ENCODE peak calls at places on chromosomes 13 and 19, in nine cellular contexts. W, K, E, L, V, C, T, Z and I are unnamed samples.

GRCh38 chr19:4494691-4495064 is 22.6 kb downstream of the HDGFL2 start:
- DNase-seq in L (no peak), K (no peak), T (no peak), W (no peak), E (no peak), Z (no peak), V (no peak), C (no peak), I (no peak)

GRCh38 chr13:68748038-68748437 is 1359.6 kb upstream of the ATXN8OS start:
- DNase-seq in W (no peak), E (no peak), L (no peak), C (no peak), K (no peak), V (no peak), Z (no peak), T (no peak), I (no peak)

GRCh38 chr13:107421951-107422350 is 793.4 kb downstream of the LIG4 start:
- DNase-seq in K (no peak), W (no peak), L (no peak), C (no peak), T (no peak), V (no peak), Z (no peak), E (no peak), I (no peak)

GRCh38 chr19:17775991-17776803 is 18.7 kb upstream of the B3GNT3 start:
- DNase-seq in Z (no peak), C (no peak), L (no peak), W (no peak), T (no peak), K (no peak), E (peak; percentile 68), V (no peak), I (peak; percentile 91)

GRCh38 chr19:52735734-52736133 is 890 bp upstream of the ZNF611 start:
- DNase-seq in Z (peak; percentile 55), L (peak; percentile 86), K (no peak), V (peak; percentile 88), T (peak; percentile 61), W (no peak), E (peak; percentile 19), C (no peak), I (no peak)

GRCh38 chr13:48618937-48619336 is 34.8 kb upstream of the CYSLTR2 start:
- DNase-seq in V (no peak), E (no peak), K (no peak), T (no peak), C (no peak), W (no peak), L (no peak), Z (no peak), I (no peak)

GRCh38 chr13:99895999-99896695 is 75.4 kb downstream of the ZIC5 start:
- DNase-seq in W (no peak), K (no peak), T (no peak), L (no peak), C (no peak), E (no peak), Z (peak; percentile 35), V (no peak), I (no peak)

GRCh38 chr13:29384466-29384865 is 211.0 kb downstream of the SLC7A1 start:
- DNase-seq in C (no peak), Z (no peak), L (no peak), V (peak; percentile 17), T (no peak), W (no peak), K (no peak), E (no peak), I (no peak)

GRCh38 chr19:4067396-4068057 is 828 bp upstream of the ZBTB7A start:
- DNase-seq in C (no peak), V (peak; percentile 59), W (no peak), E (no peak), T (peak; percentile 48), Z (no peak), L (peak; percentile 87), K (no peak), I (no peak)